ENCODE peak calls at places on chromosomes 3 and 15, in four cellular contexts. T, Z, F and R are unnamed samples.

GRCh38 chr3:188656196-188656982 is 502.4 kb downstream of the LPP start:
- DNase-seq in F (no peak), T (no peak), Z (no peak), R (peak; percentile 79)

GRCh38 chr3:187870360-187871203 is 125.3 kb upstream of the BCL6 start:
- DNase-seq in Z (no peak), F (no peak), T (no peak), R (no peak)

GRCh38 chr15:68352401-68353062 is 75.0 kb downstream of the FEM1B start:
- DNase-seq in Z (no peak), T (no peak), F (peak; percentile 94), R (peak; percentile 91)

GRCh38 chr3:60202052-60202753 is 1049.0 kb downstream of the FHIT start:
- DNase-seq in F (peak; percentile 0), T (no peak), Z (no peak), R (no peak)

GRCh38 chr3:190514163-190515153 is 573 bp downstream of the IL1RAP start:
- DNase-seq in T (peak; percentile 8), F (peak; percentile 57), Z (no peak), R (peak; percentile 48)

GRCh38 chr3:187679638-187680396 is 9.6 kb upstream of the SST start:
- DNase-seq in Z (peak; percentile 73), F (peak; percentile 78), T (peak; percentile 80), R (peak; percentile 48)

GRCh38 chr3:15903776-15904720 is 106.3 kb upstream of the ANKRD28 start:
- DNase-seq in T (no peak), F (no peak), Z (no peak), R (peak; percentile 59)

GRCh38 chr3:183296944-183297343 is 43.9 kb downstream of the B3GNT5 start:
- DNase-seq in F (no peak), Z (no peak), T (no peak), R (no peak)

GRCh38 chr3:152849996-152850578 is 15.2 kb downstream of the P2RY1 start:
- DNase-seq in T (no peak), Z (no peak), F (no peak), R (no peak)

GRCh38 chr3:58683001-58683845 is 16.6 kb upstream of the FAM3D start:
- DNase-seq in F (peak; percentile 5), Z (no peak), T (peak; percentile 43), R (peak; percentile 42)

GRCh38 chr3:185151101-185151958 is 1.5 kb downstream of the C3orf70 start:
- DNase-seq in T (no peak), Z (no peak), F (no peak), R (no peak)

GRCh38 chr3:183975981-183976662 is 41.6 kb downstream of the ABCC5 start:
- DNase-seq in Z (no peak), F (peak; percentile 45), T (no peak), R (no peak)

GRCh38 chr3:46913644-46914043 is 36.1 kb downstream of the PTH1R start:
- DNase-seq in T (no peak), Z (peak; percentile 82), F (no peak), R (peak; percentile 81)

GRCh38 chr3:143831208-143831607 is 17.1 kb downstream of the SLC9A9 start:
- DNase-seq in Z (no peak), T (no peak), F (no peak), R (peak; percentile 54)

GRCh38 chr15:63003836-63004610 is 38.5 kb upstream of the TPM1 start:
- DNase-seq in Z (no peak), T (no peak), F (no peak), R (no peak)

GRCh38 chr3:59573911-59574310 is 524.1 kb upstream of the CFAP20DC start:
- DNase-seq in T (no peak), Z (no peak), F (no peak), R (peak; percentile 92)

GRCh38 chr3:135106445-135106844 is 311.4 kb downstream of the EPHB1 start:
- DNase-seq in T (no peak), Z (no peak), F (peak; percentile 18), R (no peak)

GRCh38 chr15:50330921-50331320 is 24.1 kb downstream of the GABPB1 start:
- DNase-seq in Z (no peak), T (no peak), F (no peak), R (peak; percentile 61)

GRCh38 chr15:57769266-57769665 is 62.8 kb downstream of the POLR2M start:
- DNase-seq in T (no peak), Z (no peak), F (no peak), R (no peak)

GRCh38 chr3:30370681-30371271 is 235.6 kb upstream of the TGFBR2 start:
- DNase-seq in F (no peak), T (no peak), Z (no peak), R (no peak)